ENCODE peak calls at places on chromosomes 2 and 18, in ten cellular contexts. R is NCI-H2107; L is T-helper 2 cell treated with Interferon-gamma antibody and Interleukin-4, amounts not matched to agents 5 μg/mL and 100 μg/mL, for 36 hours; G is stromal cell of bone marrow; N is GM13977; Z is NCI-H1092; J is activated gamma-delta T cell treated with anti-CD3 and anti-CD28 coated beads, Interleukin-2, amount 50 U/mL, for 16 hours; O is NCI-H774; C is EH; K is right cardiac atrium. B is an unnamed sample.

GRCh38 chr18:45517181-45517741 is 98.0 kb upstream of the SLC14A2 start:
- DNase-seq in R (no peak), L (no peak), G (peak), N (no peak), Z (no peak), J (no peak), O (no peak), C (peak), K (peak), B (no peak)

GRCh38 chr2:10059016-10059351 is 15.6 kb downstream of the KLF11 start:
- DNase-seq in R (no peak), L (no peak), G (no peak), N (no peak), Z (no peak), J (no peak), O (no peak), C (no peak), K (no peak), B (no peak)

GRCh38 chr2:191008286-191008685 is 5.7 kb downstream of the STAT1 start:
- DNase-seq in R (no peak), L (no peak), G (no peak), N (no peak), Z (no peak), J (no peak), O (no peak), C (no peak), K (no peak), B (no peak)

GRCh38 chr2:26569216-26570082 is 71.7 kb downstream of the CIB4 start:
- DNase-seq in R (no peak), L (no peak), G (no peak), N (no peak), Z (no peak), J (no peak), O (no peak), C (no peak), K (no peak), B (no peak)

GRCh38 chr18:78904179-78904531 is 75.5 kb upstream of the SALL3 start:
- DNase-seq in R (no peak), L (no peak), G (no peak), N (no peak), Z (no peak), J (no peak), O (no peak), C (no peak), K (no peak), B (no peak)

GRCh38 chr18:44761812-44762211 is 81.1 kb downstream of the SETBP1 start:
- DNase-seq in R (no peak), L (no peak), G (no peak), N (no peak), Z (no peak), J (no peak), O (no peak), C (no peak), K (peak), B (no peak)

GRCh38 chr2:109143214-109144187 is 14.5 kb downstream of the SH3RF3 start:
- DNase-seq in R (no peak), L (peak), G (no peak), N (peak), Z (no peak), J (no peak), O (no peak), C (peak), K (no peak), B (no peak)

GRCh38 chr2:237682901-237683670 is 55.7 kb downstream of the LRRFIP1 start:
- DNase-seq in R (no peak), L (no peak), G (no peak), N (no peak), Z (no peak), J (no peak), O (no peak), C (no peak), K (no peak), B (no peak)

GRCh38 chr2:43292297-43292696 is 65.9 kb upstream of the ZFP36L2 start:
- DNase-seq in R (no peak), L (no peak), G (no peak), N (no peak), Z (no peak), J (no peak), O (no peak), C (no peak), K (no peak), B (no peak)

GRCh38 chr18:50896093-50896492 is 17.2 kb downstream of the ME2 start:
- DNase-seq in R (no peak), L (no peak), G (no peak), N (no peak), Z (no peak), J (no peak), O (no peak), C (no peak), K (no peak), B (no peak)

GRCh38 chr18:73614812-73615211 is 532.8 kb downstream of the FBXO15 start:
- DNase-seq in R (no peak), L (no peak), G (peak), N (no peak), Z (no peak), J (no peak), O (no peak), C (peak), K (no peak), B (no peak)

GRCh38 chr18:24491882-24492281 is 31.4 kb downstream of the HRH4 start:
- DNase-seq in R (no peak), L (no peak), G (no peak), N (peak), Z (no peak), J (peak), O (no peak), C (no peak), K (no peak), B (no peak)

GRCh38 chr2:42978887-42979415 is 186.6 kb upstream of the HAAO start:
- DNase-seq in R (no peak), L (no peak), G (no peak), N (no peak), Z (no peak), J (no peak), O (no peak), C (no peak), K (no peak), B (no peak)

GRCh38 chr2:120391905-120392665 is 46.1 kb downstream of the INHBB start:
- DNase-seq in R (no peak), L (no peak), G (no peak), N (no peak), Z (no peak), J (no peak), O (no peak), C (no peak), K (no peak), B (no peak)

GRCh38 chr2:238688197-238689153 is 159.4 kb upstream of the TWIST2 start:
- DNase-seq in R (no peak), L (no peak), G (no peak), N (no peak), Z (no peak), J (no peak), O (no peak), C (no peak), K (no peak), B (no peak)

GRCh38 chr18:34773961-34774754 is 64.1 kb downstream of the DTNA start:
- DNase-seq in R (no peak), L (no peak), G (no peak), N (no peak), Z (peak), J (no peak), O (no peak), C (peak), K (peak), B (no peak)

GRCh38 chr18:48835119-48835518 is 115.6 kb downstream of the SMAD7 start:
- DNase-seq in R (no peak), L (no peak), G (no peak), N (no peak), Z (no peak), J (no peak), O (no peak), C (no peak), K (peak), B (no peak)

GRCh38 chr2:214135966-214136365 is 274.9 kb upstream of the VWC2L start:
- DNase-seq in R (no peak), L (no peak), G (no peak), N (no peak), Z (no peak), J (no peak), O (no peak), C (peak), K (no peak), B (no peak)

GRCh38 chr2:29528891-29529520 is 392.4 kb downstream of the ALK start:
- DNase-seq in R (no peak), L (peak), G (peak), N (no peak), Z (no peak), J (no peak), O (no peak), C (peak), K (peak), B (no peak)

GRCh38 chr2:241895732-241896641 is 26.5 kb downstream of the RTP5 start:
- DNase-seq in R (no peak), L (no peak), G (no peak), N (no peak), Z (no peak), J (peak), O (no peak), C (peak), K (no peak), B (peak)

GRCh38 chr18:23916338-23916737 is 98.2 kb upstream of the TTC39C start:
- DNase-seq in R (no peak), L (no peak), G (no peak), N (no peak), Z (no peak), J (no peak), O (no peak), C (peak), K (no peak), B (no peak)

GRCh38 chr2:157174321-157174720 is 83.2 kb upstream of the GALNT5 start:
- DNase-seq in R (no peak), L (no peak), G (no peak), N (no peak), Z (no peak), J (no peak), O (no peak), C (peak), K (no peak), B (no peak)

GRCh38 chr2:189217546-189217945 is 38.0 kb upstream of the COL5A2 start:
- DNase-seq in R (no peak), L (no peak), G (no peak), N (no peak), Z (no peak), J (no peak), O (no peak), C (peak), K (peak), B (no peak)

GRCh38 chr2:43459455-43459854 is 136.4 kb downstream of the THADA start:
- DNase-seq in R (no peak), L (no peak), G (no peak), N (no peak), Z (no peak), J (no peak), O (no peak), C (peak), K (no peak), B (no peak)

B was measured in glomerular endothelial cell.